ENCODE peak calls at places on chromosomes 2 and 18, in ten cellular contexts. D, T, M, S, L, J, O, I, K and B are unnamed samples.

GRCh38 chr2:201665420-201666158 is 22.3 kb upstream of the TMEM237 start:
- DNase-seq in D (no peak), T (peak; percentile 19), M (no peak), S (no peak), L (no peak), J (no peak), O (no peak), I (no peak), K (no peak), B (no peak)

GRCh38 chr2:239569401-239570090 is 168.7 kb upstream of the HDAC4 start:
- DNase-seq in D (no peak), T (peak; percentile 12), M (no peak), S (no peak), L (no peak), J (no peak), O (no peak), I (no peak), K (no peak), B (no peak)

GRCh38 chr2:236264256-236264655 is at the start of gene ASB18:
- DNase-seq in D (no peak), T (no peak), M (no peak), S (no peak), L (no peak), J (peak; percentile 93), O (no peak), I (no peak), K (no peak), B (no peak)

GRCh38 chr2:156327835-156328401 is 4.6 kb downstream of the NR4A2 start:
- DNase-seq in D (peak; percentile 38), T (no peak), M (no peak), S (no peak), L (no peak), J (no peak), O (no peak), I (no peak), K (no peak), B (no peak)

GRCh38 chr2:183059561-183059960 is 19.0 kb upstream of the DUSP19 start:
- DNase-seq in D (no peak), T (peak; percentile 88), M (no peak), S (no peak), L (no peak), J (no peak), O (no peak), I (no peak), K (no peak), B (no peak)

GRCh38 chr2:101518470-101519172 is 43.7 kb upstream of the RFX8 start:
- DNase-seq in D (peak; percentile 47), T (peak; percentile 94), M (no peak), S (no peak), L (peak; percentile 34), J (peak; percentile 37), O (peak; percentile 61), I (peak; percentile 85), K (peak; percentile 42), B (no peak)

GRCh38 chr2:108548221-108549003 is 14.1 kb downstream of the LIMS1 start:
- DNase-seq in D (no peak), T (no peak), M (no peak), S (no peak), L (no peak), J (no peak), O (no peak), I (no peak), K (no peak), B (no peak)

GRCh38 chr2:23663730-23664005 is 263.3 kb downstream of the ATAD2B start:
- DNase-seq in D (no peak), T (no peak), M (no peak), S (no peak), L (no peak), J (no peak), O (no peak), I (no peak), K (no peak), B (no peak)

GRCh38 chr2:88735133-88735532 is 43.7 kb downstream of the RPIA start:
- DNase-seq in D (no peak), T (no peak), M (no peak), S (no peak), L (no peak), J (peak; percentile 34), O (no peak), I (no peak), K (no peak), B (no peak)

GRCh38 chr18:21230436-21230835 is 11.6 kb upstream of the GREB1L start:
- DNase-seq in D (no peak), T (no peak), M (no peak), S (no peak), L (no peak), J (no peak), O (no peak), I (no peak), K (no peak), B (no peak)

GRCh38 chr2:24124003-24124585 is 825 bp downstream of the FAM228B start:
- DNase-seq in D (no peak), T (peak; percentile 32), M (no peak), S (no peak), L (peak; percentile 40), J (no peak), O (no peak), I (no peak), K (no peak), B (no peak)

GRCh38 chr2:181858600-181858999 is 32.9 kb upstream of the ITPRID2 start:
- DNase-seq in D (no peak), T (peak; percentile 7), M (no peak), S (no peak), L (no peak), J (no peak), O (no peak), I (no peak), K (peak; percentile 31), B (no peak)

GRCh38 chr2:62787381-62787780 is 81.9 kb downstream of the EHBP1 start:
- DNase-seq in D (no peak), T (peak; percentile 59), M (peak; percentile 24), S (no peak), L (peak; percentile 80), J (no peak), O (peak; percentile 42), I (no peak), K (no peak), B (no peak)

GRCh38 chr2:39266139-39266805 is 22.5 kb upstream of the CDKL4 start:
- DNase-seq in D (no peak), T (no peak), M (no peak), S (no peak), L (no peak), J (no peak), O (no peak), I (no peak), K (no peak), B (no peak)

GRCh38 chr2:143157001-143157798 is 28.0 kb downstream of the ARHGAP15 start:
- DNase-seq in D (no peak), T (no peak), M (no peak), S (no peak), L (no peak), J (no peak), O (no peak), I (no peak), K (no peak), B (no peak)

DNA sequence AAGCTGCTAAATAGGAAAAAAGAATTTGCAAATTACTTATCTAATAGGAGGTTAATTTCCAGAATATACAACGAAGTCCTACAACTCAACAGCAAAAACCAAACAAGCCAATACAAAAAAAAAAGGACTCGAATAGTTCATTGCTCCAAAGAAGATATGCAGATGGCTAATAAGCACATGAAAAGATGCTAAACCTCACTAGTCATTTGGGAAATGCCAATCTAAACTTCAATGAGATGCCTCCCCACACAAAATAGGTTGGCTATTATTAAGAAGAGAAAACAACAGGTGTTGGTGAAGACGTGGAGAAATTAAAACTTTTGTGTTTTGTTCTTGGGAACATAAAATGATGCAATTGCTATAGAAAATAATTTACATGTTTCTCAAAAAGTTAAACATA is 1634.4 kb upstream of the DDX18 start:
- DNase-seq in D (no peak), T (no peak), M (no peak), S (no peak), L (peak; percentile 61), J (no peak), O (no peak), I (no peak), K (no peak), B (no peak)
- H3K9me3 ChIP-seq in D (no peaks in the 10 kb centered on the region), T (no peaks in the 10 kb centered on the region), M (peaks cover 3% of the 10 kb centered on the region), S (no peaks in the 10 kb centered on the region), L (no peaks in the 10 kb centered on the region), J (no peaks in the 10 kb centered on the region), O (no peaks in the 10 kb centered on the region), I (peaks cover 4% of the 10 kb centered on the region), K (no peaks in the 10 kb centered on the region), B (no peaks in the 10 kb centered on the region)

GRCh38 chr18:78726326-78727056 is 253.1 kb upstream of the SALL3 start:
- DNase-seq in D (no peak), T (no peak), M (no peak), S (no peak), L (no peak), J (no peak), O (no peak), I (no peak), K (no peak), B (no peak)
- H3K9me3 ChIP-seq in D (no peaks in the 10 kb centered on the region), T (no peaks in the 10 kb centered on the region), M (no peaks in the 10 kb centered on the region), S (no peaks in the 10 kb centered on the region), L (no peaks in the 10 kb centered on the region), J (no peaks in the 10 kb centered on the region), O (no peaks in the 10 kb centered on the region), I (no peaks in the 10 kb centered on the region), K (no peaks in the 10 kb centered on the region), B (no peaks in the 10 kb centered on the region)

DNA sequence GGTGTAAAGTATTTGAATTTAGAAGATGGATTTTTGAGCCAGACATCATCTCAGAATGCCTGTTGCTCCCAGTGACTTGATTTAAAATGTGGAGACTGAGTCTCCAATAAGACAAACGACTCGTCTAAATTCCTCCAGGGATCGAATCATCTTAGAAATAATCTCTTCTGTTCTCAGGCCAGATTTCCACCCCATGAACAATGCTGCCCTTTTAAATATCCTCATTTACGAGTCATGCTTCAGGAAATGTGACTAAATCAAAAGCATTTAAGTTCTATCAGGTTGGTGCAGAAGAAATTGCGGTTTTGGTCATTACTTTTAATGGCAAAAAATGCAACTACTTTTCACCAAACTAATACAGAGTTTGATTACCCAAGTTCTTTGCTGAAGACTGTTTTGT is 684.6 kb upstream of the SOX11 start:
- DNase-seq in D (no peak), T (no peak), M (no peak), S (no peak), L (no peak), J (no peak), O (no peak), I (no peak), K (no peak), B (no peak)
- H3K9me3 ChIP-seq in D (no peaks in the 10 kb centered on the region), T (no peaks in the 10 kb centered on the region), M (no peaks in the 10 kb centered on the region), S (no peaks in the 10 kb centered on the region), L (no peaks in the 10 kb centered on the region), J (no peaks in the 10 kb centered on the region), O (no peaks in the 10 kb centered on the region), I (no peaks in the 10 kb centered on the region), K (no peaks in the 10 kb centered on the region), B (no peaks in the 10 kb centered on the region)

GRCh38 chr18:44464401-44465185 is 216.1 kb upstream of the SETBP1 start:
- DNase-seq in D (no peak), T (no peak), M (no peak), S (no peak), L (no peak), J (no peak), O (no peak), I (no peak), K (no peak), B (no peak)

GRCh38 chr18:44467718-44468117 is 213.0 kb upstream of the SETBP1 start:
- DNase-seq in D (no peak), T (no peak), M (no peak), S (no peak), L (no peak), J (no peak), O (no peak), I (no peak), K (no peak), B (no peak)

GRCh38 chr18:44465337-44465736 is 215.4 kb upstream of the SETBP1 start:
- DNase-seq in D (no peak), T (no peak), M (no peak), S (no peak), L (no peak), J (no peak), O (no peak), I (no peak), K (no peak), B (no peak)

GRCh38 chr18:44466997-44467396 is 213.7 kb upstream of the SETBP1 start:
- DNase-seq in D (no peak), T (no peak), M (no peak), S (no peak), L (no peak), J (no peak), O (no peak), I (no peak), K (no peak), B (no peak)
- H3K9me3 ChIP-seq in D (no peaks in the 10 kb centered on the region), T (no peaks in the 10 kb centered on the region), M (no peaks in the 10 kb centered on the region), S (no peaks in the 10 kb centered on the region), L (no peaks in the 10 kb centered on the region), J (no peaks in the 10 kb centered on the region), O (no peaks in the 10 kb centered on the region), I (no peaks in the 10 kb centered on the region), K (no peaks in the 10 kb centered on the region), B (no peaks in the 10 kb centered on the region)